ENCODE peak calls at places on chromosomes 1 and 21, in four cellular contexts. O, J, T and V are unnamed samples.

GRCh38 chr21:31554511-31555022 is 104.9 kb upstream of the SOD1 start:
- DNase-seq in O (no peak), J (no peak), T (peak; percentile 46), V (no peak)

GRCh38 chr1:9439074-9439761 is 100.0 kb upstream of the SLC25A33 start:
- DNase-seq in O (no peak), J (peak; percentile 80), T (no peak), V (no peak)

GRCh38 chr1:51954783-51955182 is 35.7 kb downstream of the RAB3B start:
- DNase-seq in O (no peak), J (no peak), T (no peak), V (peak; percentile 27)

GRCh38 chr1:204894031-204894430 is 23.4 kb downstream of the NFASC start:
- DNase-seq in O (no peak), J (no peak), T (no peak), V (no peak)

GRCh38 chr1:33078030-33078591 is 2.8 kb upstream of the AZIN2 start:
- DNase-seq in O (no peak), J (no peak), T (no peak), V (no peak)

GRCh38 chr1:65421341-65422174 is 1.1 kb downstream of the LEPR start:
- DNase-seq in O (no peak), J (no peak), T (no peak), V (no peak)

GRCh38 chr1:50853325-50853724 is 106.7 kb downstream of the FAF1 start:
- DNase-seq in O (no peak), J (peak; percentile 91), T (no peak), V (no peak)

GRCh38 chr1:161986328-161986727 is 37.3 kb downstream of the OLFML2B start:
- DNase-seq in O (no peak), J (no peak), T (no peak), V (no peak)

GRCh38 chr1:56686171-56686570 is 41.1 kb downstream of the PRKAA2 start:
- DNase-seq in O (no peak), J (no peak), T (no peak), V (no peak)

GRCh38 chr1:29292344-29292743 is 56.0 kb downstream of the PTPRU start:
- DNase-seq in O (no peak), J (no peak), T (no peak), V (no peak)
- TF ChIP-seq RAD21 in O (no peak), J (no peak), T (no peak), V (no peak)

GRCh38 chr1:193372553-193372952 is 186.1 kb upstream of the B3GALT2 start:
- DNase-seq in O (no peak), J (no peak), T (no peak), V (no peak)
- TF ChIP-seq POLR2AphosphoS5 in O (no peak), J (no peak), T (no peak), V (no peak)

GRCh38 chr1:201361652-201362504 is 15.6 kb downstream of the TNNT2 start:
- DNase-seq in O (peak; percentile 93), J (peak; percentile 28), T (no peak), V (peak; percentile 84)
- TF ChIP-seq MXI1 in O (no peak), J (no peak), T (no peak), V (no peak)

DNA sequence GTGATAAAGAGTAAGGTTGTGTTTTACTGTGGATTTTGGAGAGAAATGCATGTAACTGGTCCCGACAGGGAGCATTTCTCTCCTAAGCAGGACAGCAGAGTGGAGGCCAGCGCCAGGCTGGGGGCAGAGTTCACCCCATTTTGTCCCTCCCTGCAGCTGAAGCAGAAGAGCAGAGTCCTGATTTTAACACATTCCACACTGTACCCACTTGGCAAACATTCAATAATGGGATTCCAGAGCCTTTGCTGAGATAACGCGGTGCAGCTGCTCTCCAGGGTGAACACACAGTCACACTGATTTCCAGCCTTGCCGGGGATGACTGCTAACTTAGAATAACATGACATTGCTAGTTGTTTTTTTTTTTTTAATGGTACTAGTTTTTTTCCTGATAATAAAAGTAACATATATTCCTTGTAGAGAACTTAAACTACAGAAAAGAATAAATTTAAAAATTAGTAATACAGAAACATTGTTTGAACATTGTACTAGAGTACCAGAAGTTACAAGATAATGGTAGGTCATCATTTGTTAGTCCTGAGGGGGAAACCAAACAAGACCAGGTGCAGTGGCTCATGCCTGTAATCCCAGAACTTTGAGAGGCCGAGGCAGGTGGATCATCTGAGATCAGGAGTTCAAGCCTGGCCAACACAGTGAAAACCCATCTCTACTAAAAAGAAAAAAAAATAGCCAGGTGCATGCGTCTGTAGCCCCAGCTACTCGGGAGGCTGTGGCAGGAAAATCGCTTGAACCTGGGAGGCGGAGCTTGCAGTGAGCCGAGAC is 77.2 kb downstream of the SCCPDH start:
- DNase-seq in O (peak; percentile 43), J (peak; percentile 85), T (no peak), V (no peak)
- TF ChIP-seq RAD21 in O (no peak), J (no peak), T (no peak), V (no peak)

DNA sequence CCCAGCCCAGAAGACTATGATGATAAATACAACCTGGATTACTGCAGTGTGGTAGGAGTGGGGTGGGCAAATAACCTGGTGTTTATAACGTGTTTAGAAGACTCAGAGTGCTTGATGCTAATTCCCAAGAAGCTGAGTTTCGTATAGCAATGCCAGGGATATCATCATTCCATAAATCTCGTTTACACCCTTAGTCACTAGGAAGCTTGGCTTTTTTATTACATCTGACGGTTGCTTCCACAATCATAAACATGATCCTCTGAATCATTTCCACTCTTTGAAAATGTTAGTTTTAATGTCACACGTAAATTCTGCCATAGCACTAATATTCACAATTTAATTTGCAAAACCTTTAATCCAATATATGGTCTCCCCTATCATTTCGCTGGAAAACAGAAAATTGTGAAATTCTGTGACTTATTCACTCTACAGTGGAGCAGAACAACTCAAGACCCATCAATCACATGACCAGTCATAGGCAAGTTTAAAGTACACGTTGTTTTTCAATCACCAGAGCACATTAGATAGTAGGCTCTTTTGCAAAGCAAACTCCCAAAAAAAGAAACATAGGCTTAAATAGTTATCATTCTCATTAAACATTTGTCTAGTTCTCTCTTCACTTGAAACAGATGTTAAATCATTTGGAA is 321.0 kb downstream of the LTN1 start:
- DNase-seq in O (no peak), J (no peak), T (no peak), V (no peak)
- TF ChIP-seq POLR2AphosphoS5 in O (no peak), J (no peak), T (no peak), V (no peak)

DNA sequence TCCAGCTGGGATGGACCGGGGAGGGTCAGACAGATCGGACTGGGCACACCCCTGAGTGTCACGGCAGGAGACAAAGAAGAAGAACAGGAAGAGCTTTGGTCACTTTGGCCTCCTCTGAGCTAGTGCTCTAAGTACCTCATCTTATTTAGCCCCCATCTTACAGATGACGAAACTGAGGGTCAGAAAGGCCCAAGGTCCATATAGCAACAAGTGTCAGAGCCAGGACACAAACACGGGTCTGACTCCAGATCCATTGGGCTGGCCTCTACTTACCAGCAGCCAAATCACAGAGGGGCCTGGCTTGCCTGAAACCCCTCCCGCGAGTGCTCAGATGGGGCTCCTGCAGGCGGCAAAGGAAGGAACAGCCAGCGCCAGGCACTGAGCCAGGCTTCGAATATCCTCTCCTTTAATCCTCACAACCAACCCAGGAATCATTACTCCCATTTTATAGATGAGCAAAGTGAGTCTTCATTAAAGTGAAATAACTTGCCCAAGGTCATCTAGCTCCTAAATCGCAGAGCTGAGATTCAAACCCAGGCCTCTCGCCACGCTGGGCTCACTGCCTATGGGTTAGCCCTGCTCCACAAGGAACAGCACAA is 25.7 kb upstream of the SELENON start:
- DNase-seq in O (no peak), J (no peak), T (no peak), V (no peak)
- TF ChIP-seq MXI1 in O (no peak), J (no peak), T (no peak), V (no peak)

GRCh38 chr1:242426271-242426905 is 98.1 kb downstream of the PLD5 start:
- DNase-seq in O (no peak), J (no peak), T (no peak), V (peak; percentile 20)

GRCh38 chr1:242428403-242429190 is 95.9 kb downstream of the PLD5 start:
- DNase-seq in O (peak; percentile 29), J (no peak), T (no peak), V (no peak)

GRCh38 chr1:242430956-242431355 is 93.5 kb downstream of the PLD5 start:
- DNase-seq in O (no peak), J (no peak), T (no peak), V (no peak)

GRCh38 chr1:242427519-242427918 is 97.0 kb downstream of the PLD5 start:
- DNase-seq in O (peak; percentile 56), J (no peak), T (no peak), V (no peak)

DNA sequence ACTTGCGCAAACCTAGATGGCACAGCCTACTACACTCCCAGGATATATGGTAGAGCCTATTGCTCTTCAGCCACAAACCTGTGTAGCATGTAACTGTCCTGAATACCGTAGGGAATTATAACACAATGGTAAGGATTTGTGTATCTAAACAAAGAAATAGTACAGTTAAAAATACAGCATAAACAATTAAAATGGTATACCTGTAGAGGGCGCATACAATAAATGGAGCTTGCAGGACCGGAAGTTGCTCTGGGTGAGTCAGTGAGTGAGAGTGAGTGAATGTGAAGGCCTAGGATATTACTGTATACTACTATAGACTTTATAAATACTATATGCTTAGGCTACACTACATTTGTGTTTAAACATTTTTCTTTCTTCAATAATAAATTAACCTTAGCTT is 99.3 kb downstream of the PLD5 start:
- DNase-seq in O (no peak), J (peak; percentile 2), T (no peak), V (no peak)
- TF ChIP-seq RAD21 in O (no peak), J (no peak), T (no peak), V (no peak)

GRCh38 chr1:180277476-180278192 is 47.6 kb downstream of the LHX4 start:
- DNase-seq in O (no peak), J (no peak), T (no peak), V (no peak)
- TF ChIP-seq POLR2AphosphoS5 in O (no peak), J (no peak), T (no peak), V (no peak)